ENCODE peak calls at places on chromosomes 2 and 18, in seven cellular contexts. M is CD8-positive, alpha-beta memory T cell; C is brain microvascular endothelial cell; V is SK-N-SH; B is endodermal cell; A is body of pancreas; H is suprapubic skin. Z is an unnamed sample.

GRCh38 chr2:44928660-44929471 is 12.6 kb upstream of the SIX3 start:
- DNase-seq in B (peak; percentile 83), H (no peak), C (no peak), A (no peak), M (no peak), V (peak; percentile 45), Z (no peak)

GRCh38 chr2:28209312-28209711 is 183.3 kb upstream of the FOSL2 start:
- DNase-seq in V (no peak), B (no peak), C (peak; percentile 67), H (no peak), M (no peak), A (no peak), Z (no peak)

GRCh38 chr2:171523339-171523931 is 1.2 kb downstream of the CYBRD1 start:
- DNase-seq in A (peak; percentile 61), H (peak; percentile 91), M (no peak), B (peak; percentile 91), V (peak; percentile 72), C (peak; percentile 68), Z (peak; percentile 14)

GRCh38 chr2:190819835-190820234 is 60.8 kb upstream of the GLS start:
- DNase-seq in V (peak; percentile 54), H (no peak), B (no peak), A (no peak), M (no peak), C (no peak), Z (no peak)

GRCh38 chr18:74778191-74778847 is 180.6 kb downstream of the ZNF407 start:
- DNase-seq in M (no peak), A (no peak), C (no peak), V (no peak), B (no peak), H (no peak), Z (no peak)

GRCh38 chr2:158179660-158180059 is 78.0 kb downstream of the UPP2 start:
- DNase-seq in B (no peak), C (peak; percentile 25), M (no peak), A (no peak), V (no peak), H (no peak), Z (no peak)

GRCh38 chr2:205321240-205321639 is 361.1 kb upstream of the NRP2 start:
- DNase-seq in A (no peak), M (no peak), V (no peak), B (no peak), H (no peak), C (peak; percentile 6), Z (no peak)

GRCh38 chr18:57347784-57348183 is 4.6 kb upstream of the ST8SIA3 start:
- DNase-seq in A (no peak), V (no peak), M (no peak), H (no peak), B (no peak), C (no peak), Z (no peak)

GRCh38 chr2:172333626-172334330 is 93.6 kb upstream of the ITGA6 start:
- DNase-seq in V (no peak), A (peak; percentile 47), M (no peak), C (no peak), B (no peak), H (no peak), Z (no peak)

GRCh38 chr2:71597749-71598148 is 144.4 kb downstream of the DYSF start:
- DNase-seq in V (no peak), B (no peak), A (no peak), M (no peak), H (no peak), C (no peak), Z (no peak)

GRCh38 chr2:134445116-134445515 is 191.2 kb downstream of the MGAT5 start:
- DNase-seq in V (no peak), A (no peak), M (no peak), H (no peak), B (no peak), C (no peak), Z (no peak)

GRCh38 chr18:12911025-12911927 is 27.2 kb upstream of the PTPN2 start:
- DNase-seq in V (no peak), M (peak; percentile 37), B (peak; percentile 72), A (peak; percentile 7), C (no peak), H (no peak), Z (no peak)

GRCh38 chr2:109183871-109184270 is 54.9 kb downstream of the SH3RF3 start:
- DNase-seq in H (no peak), B (no peak), A (no peak), M (no peak), V (no peak), C (no peak), Z (no peak)

GRCh38 chr18:38025433-38026038 is 459.9 kb upstream of the CELF4 start:
- DNase-seq in A (no peak), M (no peak), B (peak; percentile 62), V (no peak), H (no peak), C (peak; percentile 18), Z (no peak)

GRCh38 chr18:42185486-42185885 is 230.5 kb downstream of the PIK3C3 start:
- DNase-seq in M (no peak), A (no peak), C (no peak), B (no peak), V (no peak), H (no peak), Z (no peak)

GRCh38 chr2:3780477-3781402 is 77.4 kb downstream of the DCDC2C start:
- DNase-seq in B (peak; percentile 88), A (peak; percentile 60), M (no peak), C (peak; percentile 75), V (peak; percentile 87), H (no peak), Z (peak; percentile 24)

GRCh38 chr2:236998250-236998649 is 87.4 kb upstream of the COPS8 start:
- DNase-seq in M (no peak), V (no peak), C (no peak), B (no peak), A (peak; percentile 65), H (no peak), Z (no peak)

DNA sequence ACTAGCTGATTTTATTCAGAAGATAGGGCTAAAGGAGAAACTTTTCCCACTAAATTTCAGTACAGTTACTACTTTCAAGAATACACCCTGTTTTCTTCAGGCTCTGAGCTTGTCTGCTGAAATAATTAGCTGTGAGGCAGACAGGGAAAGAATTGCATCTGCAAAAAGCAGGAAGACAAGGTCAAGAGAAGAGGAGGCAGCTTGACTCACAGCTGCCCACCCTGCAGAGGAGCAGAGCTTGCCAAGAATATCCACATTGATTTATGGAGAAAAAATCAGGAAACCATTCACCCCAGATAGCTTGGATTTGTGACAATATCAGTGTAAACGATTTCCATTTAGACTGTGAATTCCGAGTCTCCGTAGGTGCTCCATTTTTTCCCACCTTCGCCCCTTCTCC is 49.0 kb downstream of the ACTR2 start:
- DNase-seq in V (no peak), H (no peak), C (no peak), B (no peak), M (no peak), A (no peak), Z (no peak)
- H3K27me3 ChIP-seq in V (no peaks in the 10 kb centered on the region), H (no peaks in the 10 kb centered on the region), C (no peaks in the 10 kb centered on the region), B (no peaks in the 10 kb centered on the region), M (no peaks in the 10 kb centered on the region), A (no peaks in the 10 kb centered on the region), Z (no peaks in the 10 kb centered on the region)

DNA sequence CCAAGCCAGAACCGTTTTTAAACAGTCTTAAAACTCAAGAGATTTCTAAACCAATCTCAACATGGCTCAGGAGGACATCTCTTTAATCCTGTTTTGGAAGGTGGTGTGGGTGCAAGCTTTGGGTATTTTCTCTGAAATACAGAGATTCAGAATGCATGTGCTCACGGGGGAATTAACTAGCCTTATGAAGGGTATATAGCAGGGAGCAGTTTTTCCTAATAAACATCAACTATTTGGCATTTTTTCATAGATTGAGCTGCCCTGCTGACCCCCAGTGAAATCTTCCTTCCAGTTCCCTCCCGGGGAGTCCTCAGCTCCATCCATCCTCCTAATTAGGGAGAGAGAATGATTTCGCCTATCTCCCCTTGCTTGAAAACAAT is 122.6 kb downstream of the SMAD7 start:
- DNase-seq in H (no peak), C (no peak), M (no peak), V (no peak), A (no peak), B (no peak), Z (no peak)
- H3K4me3 ChIP-seq in H (no peak overlapping the region), C (peak overlapping the region; percentile 1), M (no peak overlapping the region), V (peak overlapping the region; percentile 28), A (no peak overlapping the region), B (no peak overlapping the region), Z (no peak overlapping the region)

GRCh38 chr2:15939854-15940660 is at the start of gene MYCN:
- DNase-seq in H (peak; percentile 62), C (peak; percentile 11), V (peak; percentile 89), A (no peak), B (peak; percentile 96), M (no peak), Z (peak; percentile 85)

GRCh38 chr2:15937882-15938802 is 2.2 kb upstream of the MYCN start:
- DNase-seq in B (peak; percentile 56), V (no peak), H (no peak), M (no peak), A (no peak), C (no peak), Z (no peak)

GRCh38 chr2:15937105-15937881 is 3.1 kb upstream of the MYCN start:
- DNase-seq in A (no peak), V (no peak), H (no peak), C (no peak), M (no peak), B (no peak), Z (no peak)

GRCh38 chr2:15939556-15939853 is 845 bp upstream of the MYCN start:
- DNase-seq in M (no peak), B (no peak), V (peak; percentile 88), H (no peak), C (no peak), A (peak; percentile 52), Z (peak; percentile 81)

GRCh38 chr2:15938803-15939555 is 1.4 kb upstream of the MYCN start:
- DNase-seq in C (no peak), M (no peak), H (peak; percentile 19), B (peak; percentile 67), V (no peak), A (no peak), Z (no peak)
- H3K27me3 ChIP-seq in C (peaks cover 48% of the 10 kb centered on the region), M (peaks cover 17% of the 10 kb centered on the region), H (peaks cover 43% of the 10 kb centered on the region), B (peaks cover 11% of the 10 kb centered on the region), V (peaks cover 41% of the 10 kb centered on the region), A (no peaks in the 10 kb centered on the region), Z (no peaks in the 10 kb centered on the region)

DNA sequence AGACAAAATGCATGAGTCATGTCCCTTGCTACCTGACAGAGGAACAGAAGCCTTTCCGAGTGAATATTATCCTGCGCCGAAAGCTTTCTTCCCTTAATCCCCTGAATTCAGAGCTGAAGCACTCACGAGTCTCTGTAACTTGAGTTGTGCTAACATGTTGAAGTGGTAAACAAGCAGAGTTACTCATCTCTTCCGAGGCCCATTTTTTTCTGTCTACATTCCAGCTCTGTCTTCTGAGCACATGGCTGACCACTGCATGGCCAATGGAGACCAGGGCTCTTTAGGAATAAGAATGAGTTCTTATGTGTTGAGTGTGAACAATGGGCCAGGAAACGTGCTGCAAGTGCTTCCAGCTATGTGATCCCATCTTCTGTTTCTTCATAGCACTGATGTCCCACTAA is 73.1 kb upstream of the PID1 start:
- DNase-seq in M (no peak), V (no peak), A (no peak), H (no peak), C (peak; percentile 13), B (no peak), Z (no peak)
- H3K4me3 ChIP-seq in M (no peak overlapping the region), V (no peak overlapping the region), A (no peak overlapping the region), H (no peak overlapping the region), C (no peak overlapping the region), B (no peak overlapping the region), Z (no peak overlapping the region)

DNA sequence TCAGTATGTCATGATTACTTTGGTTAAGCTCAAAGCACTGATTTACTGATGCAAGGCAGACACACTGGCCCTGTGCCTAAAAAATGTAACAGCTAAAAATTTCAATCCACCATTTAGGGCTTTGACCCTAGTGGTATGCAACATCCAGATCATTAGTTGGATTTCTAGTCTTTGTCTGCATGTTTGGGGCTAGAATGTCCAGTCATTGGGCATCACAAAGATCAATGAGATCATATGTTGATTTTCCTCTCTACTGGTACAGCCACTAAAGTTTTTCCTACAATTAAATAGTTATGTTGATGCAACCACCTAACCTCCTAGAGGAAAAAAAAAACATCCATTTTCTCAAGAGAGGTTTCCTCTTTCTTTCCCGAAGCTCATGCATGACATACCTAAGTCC is 53.4 kb upstream of the REV1 start:
- DNase-seq in M (no peak), A (no peak), V (no peak), C (no peak), H (no peak), B (no peak), Z (no peak)
- H3K27me3 ChIP-seq in M (peaks cover 2% of the 10 kb centered on the region), A (no peaks in the 10 kb centered on the region), V (no peaks in the 10 kb centered on the region), C (no peaks in the 10 kb centered on the region), H (no peaks in the 10 kb centered on the region), B (peaks cover 17% of the 10 kb centered on the region), Z (no peaks in the 10 kb centered on the region)